ENCODE peak calls at places on chromosome 11, in four cellular contexts. One of them, this sample, is unnamed.
A peak's percentile ranks its signal among the peaks of the same experiment; 100 is the strongest.

GRCh38 chr11:45900916-45901617 is 6.0 kb downstream of the FREY1 start:
- DNase-seq in PC-3: no peak
- DNase-seq in BJ: no peak
- DNase-seq in Caco-2: no peak
- DNase-seq in this sample: no peak

GRCh38 chr11:3095712-3096361 is 38.6 kb upstream of the CARS1 start:
- DNase-seq in PC-3: peak; percentile 79
- DNase-seq in Caco-2: no peak
- DNase-seq in BJ: peak; percentile 69
- DNase-seq in this sample: no peak

GRCh38 chr11:107819361-107820014 is 39.1 kb downstream of the SLC35F2 start:
- DNase-seq in Caco-2: no peak
- DNase-seq in PC-3: peak; percentile 68
- DNase-seq in BJ: no peak
- DNase-seq in this sample: no peak

GRCh38 chr11:61020706-61021235 is 49.3 kb downstream of the CD6 start:
- DNase-seq in PC-3: no peak
- DNase-seq in BJ: no peak
- DNase-seq in Caco-2: no peak
- DNase-seq in this sample: no peak

GRCh38 chr11:130783322-130783721 is 133.0 kb downstream of the SNX19 start:
- DNase-seq in Caco-2: no peak
- DNase-seq in BJ: no peak
- DNase-seq in PC-3: no peak
- DNase-seq in this sample: no peak

GRCh38 chr11:35662061-35662648 is 420 bp upstream of the TRIM44 start:
- DNase-seq in Caco-2: no peak
- DNase-seq in BJ: no peak
- DNase-seq in PC-3: peak; percentile 79
- DNase-seq in this sample: no peak

GRCh38 chr11:24593332-24593731 is 96.5 kb downstream of the LUZP2 start:
- DNase-seq in PC-3: no peak
- DNase-seq in BJ: no peak
- DNase-seq in Caco-2: no peak
- DNase-seq in this sample: no peak

GRCh38 chr11:108601150-108601549 is 7.6 kb upstream of the EXPH5 start:
- DNase-seq in PC-3: peak; percentile 68
- DNase-seq in Caco-2: no peak
- DNase-seq in BJ: peak; percentile 53
- DNase-seq in this sample: no peak

GRCh38 chr11:132263875-132264274 is 893.5 kb downstream of the NTM start:
- DNase-seq in Caco-2: no peak
- DNase-seq in PC-3: no peak
- DNase-seq in BJ: no peak
- DNase-seq in this sample: no peak

GRCh38 chr11:92048415-92048814 is 176.2 kb upstream of the FAT3 start:
- DNase-seq in Caco-2: no peak
- DNase-seq in PC-3: no peak
- DNase-seq in BJ: no peak
- DNase-seq in this sample: no peak

GRCh38 chr11:125300791-125301218 is 136.3 kb downstream of the PKNOX2 start:
- DNase-seq in Caco-2: peak; percentile 23
- DNase-seq in PC-3: peak; percentile 72
- DNase-seq in BJ: peak; percentile 27
- DNase-seq in this sample: no peak

GRCh38 chr11:26651916-26652315 is 69.9 kb downstream of the SLC5A12 start:
- DNase-seq in BJ: no peak
- DNase-seq in Caco-2: no peak
- DNase-seq in PC-3: no peak
- DNase-seq in this sample: no peak

GRCh38 chr11:26655287-26655686 is 66.6 kb downstream of the SLC5A12 start:
- DNase-seq in PC-3: no peak
- DNase-seq in BJ: no peak
- DNase-seq in Caco-2: no peak
- DNase-seq in this sample: no peak

DNA sequence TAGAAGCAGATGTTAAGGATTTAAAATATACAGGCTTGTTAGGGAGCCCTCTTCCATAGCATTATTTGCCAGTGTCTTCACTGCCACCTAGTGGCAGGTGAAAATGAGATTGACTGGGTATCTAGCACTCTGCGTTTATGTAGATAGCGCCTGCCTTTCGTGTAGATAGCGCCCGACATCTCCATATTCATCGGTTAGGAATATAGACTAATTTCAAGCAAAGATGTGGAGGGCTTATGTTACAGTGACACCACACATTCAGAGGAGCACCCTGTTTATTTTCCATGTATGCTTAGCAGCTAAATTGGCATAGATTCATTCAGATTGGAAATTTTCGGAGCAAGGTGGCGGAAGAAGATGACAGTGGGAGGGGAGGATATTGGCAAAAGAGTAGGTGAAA is 72.0 kb downstream of the SLC5A12 start:
- DNase-seq in PC-3: peak; percentile 83
- DNase-seq in BJ: peak; percentile 4
- DNase-seq in Caco-2: peak; percentile 73
- DNase-seq in this sample: no peak
- TF ChIP-seq CTCF in PC-3: peak; percentile 74
- TF ChIP-seq CTCF in BJ: peak; percentile 83
- TF ChIP-seq CTCF in Caco-2: peak; percentile 87
- TF ChIP-seq CTCF in this sample: peak; percentile 96

GRCh38 chr11:133964946-133965632 is 8.3 kb upstream of the IGSF9B start:
- DNase-seq in Caco-2: no peak
- DNase-seq in PC-3: peak; percentile 56
- DNase-seq in BJ: no peak
- DNase-seq in this sample: no peak

GRCh38 chr11:133967599-133968238 is 11.0 kb upstream of the IGSF9B start:
- DNase-seq in Caco-2: no peak
- DNase-seq in BJ: no peak
- DNase-seq in PC-3: no peak
- DNase-seq in this sample: no peak

GRCh38 chr11:133968300-133968699 is 11.5 kb upstream of the IGSF9B start:
- DNase-seq in BJ: no peak
- DNase-seq in PC-3: no peak
- DNase-seq in Caco-2: peak; percentile 39
- DNase-seq in this sample: no peak

GRCh38 chr11:133966147-133966546 is 9.4 kb upstream of the IGSF9B start:
- DNase-seq in PC-3: no peak
- DNase-seq in Caco-2: no peak
- DNase-seq in BJ: no peak
- DNase-seq in this sample: no peak

GRCh38 chr11:133966924-133967598 is 10.3 kb upstream of the IGSF9B start:
- DNase-seq in Caco-2: peak; percentile 26
- DNase-seq in BJ: no peak
- DNase-seq in PC-3: no peak
- DNase-seq in this sample: peak; percentile 89
- TF ChIP-seq CTCF in Caco-2: no peak
- TF ChIP-seq CTCF in BJ: peak; percentile 35
- TF ChIP-seq CTCF in PC-3: no peak
- TF ChIP-seq CTCF in this sample: peak; percentile 50

DNA sequence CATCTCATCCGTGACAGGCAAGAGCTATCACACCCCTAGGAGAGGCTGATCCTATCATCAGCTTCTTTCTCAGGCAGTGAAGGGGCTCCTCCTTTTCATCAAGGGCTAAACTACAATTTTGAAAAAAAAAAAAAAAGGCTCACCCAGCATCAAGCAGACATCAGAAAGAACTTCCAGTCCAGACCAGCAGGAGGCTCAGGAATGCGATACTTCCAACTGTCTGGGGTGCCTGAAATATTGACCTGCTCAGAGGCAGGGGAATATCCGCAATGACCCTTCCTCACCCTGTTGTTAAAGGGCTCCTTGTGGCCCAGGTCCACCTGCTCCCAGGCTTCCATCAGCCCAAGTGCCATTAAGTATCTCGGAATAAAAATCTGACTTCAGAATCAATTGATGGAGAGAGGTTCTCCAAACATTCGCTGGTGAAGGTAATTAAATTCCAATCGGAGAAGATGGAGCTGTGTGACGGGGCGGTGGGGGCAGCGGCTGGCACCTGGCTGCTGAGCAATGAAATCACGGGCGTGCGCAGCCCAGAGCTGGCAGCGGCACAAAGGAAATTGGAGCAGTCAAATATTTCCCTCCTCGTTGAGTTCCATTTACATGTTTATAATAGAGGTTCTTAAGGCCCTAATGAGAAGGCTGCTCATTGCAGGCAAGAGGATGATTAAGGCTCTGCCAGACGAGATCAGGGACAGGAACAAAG is 68.9 kb upstream of the THY1 start:
- DNase-seq in Caco-2: peak; percentile 47
- DNase-seq in PC-3: peak; percentile 36
- DNase-seq in BJ: no peak
- DNase-seq in this sample: no peak
- TF ChIP-seq CTCF in Caco-2: peak; percentile 48
- TF ChIP-seq CTCF in PC-3: peak; percentile 67
- TF ChIP-seq CTCF in BJ: peak; percentile 47
- TF ChIP-seq CTCF in this sample: peak; percentile 24

DNA sequence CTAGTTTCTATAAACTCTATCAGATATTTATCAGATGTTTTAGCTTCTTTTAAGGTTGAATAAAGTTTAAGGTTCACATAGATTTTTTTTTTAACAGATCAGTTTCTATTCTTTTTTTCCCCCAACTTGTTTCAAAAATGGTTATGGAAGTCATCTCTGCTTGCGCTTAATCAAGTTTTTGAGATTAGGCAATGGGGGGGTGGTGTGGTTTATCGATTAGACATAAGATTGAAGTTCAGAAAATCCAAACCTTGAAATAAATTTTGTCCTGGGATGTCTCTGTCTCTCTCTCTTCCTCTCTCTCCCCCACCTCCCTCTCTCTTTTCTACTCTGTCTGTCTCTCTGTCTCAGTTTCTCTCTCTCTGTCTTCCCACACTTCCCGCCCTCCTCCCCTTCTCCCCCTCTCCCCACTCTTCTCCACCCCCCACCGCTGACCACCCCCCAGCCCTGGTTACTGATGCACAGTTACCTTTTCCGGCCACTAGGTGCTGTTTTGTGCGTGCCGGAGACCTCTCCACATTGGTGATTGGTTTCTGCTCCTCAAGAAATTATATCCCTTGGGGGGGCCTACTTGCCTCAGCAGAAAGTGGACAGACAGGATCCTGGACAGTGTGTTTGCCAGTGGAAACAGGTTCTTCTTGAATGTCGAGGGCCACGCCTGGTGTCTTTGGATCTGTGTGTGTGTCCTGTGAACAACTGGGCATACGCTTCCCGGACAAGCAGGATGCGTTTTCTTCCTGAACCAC is 29.7 kb upstream of the ANO1 start:
- DNase-seq in BJ: no peak
- DNase-seq in PC-3: peak; percentile 99
- DNase-seq in Caco-2: peak; percentile 84
- DNase-seq in this sample: no peak
- TF ChIP-seq CTCF in BJ: no peak
- TF ChIP-seq CTCF in PC-3: peak; percentile 90
- TF ChIP-seq CTCF in Caco-2: peak; percentile 93
- TF ChIP-seq CTCF in this sample: no peak

DNA sequence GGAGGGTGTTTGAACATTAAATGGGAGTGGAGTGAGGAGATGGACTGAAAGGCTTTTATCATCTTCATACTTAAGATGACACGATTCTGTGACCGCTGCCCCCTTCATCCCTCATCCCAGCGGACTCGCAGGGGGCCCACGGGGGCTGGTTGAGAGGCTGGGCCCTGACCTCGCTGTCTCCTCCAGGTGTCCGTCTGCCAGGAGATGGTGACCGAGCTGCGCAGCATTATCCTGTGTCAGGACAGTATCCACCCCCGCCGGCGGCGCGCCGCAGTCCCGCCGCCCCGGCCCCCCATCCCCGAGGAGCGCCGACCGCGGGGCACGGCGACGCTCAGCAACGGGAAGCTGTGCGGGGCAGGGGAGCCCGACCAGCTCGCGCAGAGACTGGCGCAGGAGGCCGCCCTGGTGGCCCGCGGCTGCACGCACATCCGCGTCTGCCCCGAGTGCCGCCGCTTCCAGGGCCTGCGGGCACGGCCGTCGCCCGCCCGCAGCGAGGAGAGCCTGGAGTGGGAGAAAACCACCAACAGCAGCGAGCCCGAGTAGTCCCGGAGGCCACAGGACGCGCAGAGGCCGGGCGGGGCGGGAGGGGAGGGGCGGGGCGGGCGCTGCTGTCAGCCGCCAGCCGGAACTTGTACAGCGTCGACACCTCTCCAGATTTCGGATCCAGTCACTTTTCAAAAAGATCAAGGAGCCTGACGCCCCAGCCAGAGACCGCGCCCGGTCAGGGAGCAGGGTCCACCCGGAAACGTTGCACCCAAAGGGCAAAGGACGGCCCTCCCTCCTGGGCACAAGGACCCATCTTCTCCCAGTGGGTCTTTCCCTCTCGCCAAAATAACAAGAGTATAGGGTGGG is 38.0 kb upstream of the TBCEL start:
- DNase-seq in Caco-2: peak; percentile 79
- DNase-seq in PC-3: peak; percentile 47
- DNase-seq in BJ: no peak
- DNase-seq in this sample: peak; percentile 39
- TF ChIP-seq CTCF in Caco-2: peak; percentile 42
- TF ChIP-seq CTCF in PC-3: peak; percentile 25
- TF ChIP-seq CTCF in BJ: no peak
- TF ChIP-seq CTCF in this sample: peak; percentile 13

GRCh38 chr11:73528013-73528412 is 69.9 kb downstream of the FAM168A start:
- DNase-seq in PC-3: no peak
- DNase-seq in BJ: no peak
- DNase-seq in Caco-2: no peak
- DNase-seq in this sample: no peak

GRCh38 chr11:73528877-73529530 is 68.9 kb downstream of the FAM168A start:
- DNase-seq in Caco-2: no peak
- DNase-seq in BJ: no peak
- DNase-seq in PC-3: no peak
- DNase-seq in this sample: no peak

GRCh38 chr11:73531386-73531785 is 66.5 kb downstream of the FAM168A start:
- DNase-seq in Caco-2: no peak
- DNase-seq in PC-3: no peak
- DNase-seq in BJ: no peak
- DNase-seq in this sample: no peak

GRCh38 chr11:73528420-73528819 is 69.5 kb downstream of the FAM168A start:
- DNase-seq in BJ: no peak
- DNase-seq in PC-3: no peak
- DNase-seq in Caco-2: no peak
- DNase-seq in this sample: no peak

DNA sequence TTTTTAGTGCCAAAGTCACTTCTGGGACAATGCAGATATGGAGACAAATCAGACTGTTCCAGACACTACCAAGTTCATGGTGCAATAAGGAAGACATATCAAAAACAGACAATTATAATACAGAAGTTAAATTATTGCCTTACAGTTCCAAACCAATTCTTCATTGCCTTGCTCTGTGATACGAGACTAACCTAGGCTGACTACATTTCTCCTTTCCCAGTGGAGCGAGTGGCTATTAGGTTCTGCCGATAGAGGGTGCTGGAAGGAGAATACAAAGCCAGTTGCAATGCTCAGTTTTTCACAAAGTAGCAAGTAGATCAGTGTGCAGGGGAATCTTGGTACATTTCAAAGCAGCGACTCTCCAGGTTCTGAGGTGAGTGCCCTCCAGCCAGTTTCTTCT is 67.8 kb downstream of the FAM168A start:
- DNase-seq in BJ: no peak
- DNase-seq in PC-3: no peak
- DNase-seq in Caco-2: peak; percentile 19
- DNase-seq in this sample: no peak
- TF ChIP-seq CTCF in BJ: peak; percentile 25
- TF ChIP-seq CTCF in PC-3: no peak
- TF ChIP-seq CTCF in Caco-2: peak; percentile 28
- TF ChIP-seq CTCF in this sample: peak; percentile 21

GRCh38 chr11:76030973-76031590 is 175.2 kb downstream of the WNT11 start:
- DNase-seq in Caco-2: no peak
- DNase-seq in PC-3: peak; percentile 60
- DNase-seq in BJ: no peak
- DNase-seq in this sample: no peak
- TF ChIP-seq CTCF in Caco-2: no peak
- TF ChIP-seq CTCF in PC-3: no peak
- TF ChIP-seq CTCF in BJ: no peak
- TF ChIP-seq CTCF in this sample: no peak

This sample was measured in D721Med.